ENCODE peak calls at places on chromosomes 16 and 17, in ten cellular contexts. V, T, C, Y, I, U, S, P, W and Q are unnamed samples.

GRCh38 chr16:81365731-81366130 is 51.0 kb downstream of the GAN start:
- DNase-seq in V (no peak), T (no peak), C (no peak), Y (no peak), I (no peak), U (no peak), S (no peak), P (no peak), W (no peak), Q (no peak)

GRCh38 chr16:87602821-87603683 is 744 bp downstream of the JPH3 start:
- DNase-seq in V (no peak), T (no peak), C (no peak), Y (peak), I (no peak), U (no peak), S (no peak), P (no peak), W (peak), Q (no peak)

GRCh38 chr17:64662774-64663367 is 764 bp upstream of the SMURF2 start:
- DNase-seq in V (no peak), T (no peak), C (no peak), Y (no peak), I (no peak), U (no peak), S (no peak), P (no peak), W (no peak), Q (no peak)

GRCh38 chr16:6016530-6017184 is 919.1 kb upstream of the EEF2KMT start:
- DNase-seq in V (no peak), T (peak), C (peak), Y (peak), I (no peak), U (no peak), S (no peak), P (no peak), W (peak), Q (peak)

GRCh38 chr16:53809088-53809951 is 105.4 kb downstream of the FTO start:
- DNase-seq in V (no peak), T (peak), C (peak), Y (peak), I (no peak), U (no peak), S (no peak), P (no peak), W (no peak), Q (no peak)

GRCh38 chr16:71216714-71217113 is 13.8 kb downstream of the HYDIN start:
- DNase-seq in V (no peak), T (no peak), C (no peak), Y (no peak), I (no peak), U (no peak), S (no peak), P (no peak), W (peak), Q (no peak)

GRCh38 chr16:27226476-27226875 is 23.1 kb downstream of the KDM8 start:
- DNase-seq in V (no peak), T (no peak), C (no peak), Y (no peak), I (no peak), U (no peak), S (no peak), P (no peak), W (no peak), Q (no peak)

GRCh38 chr17:39921323-39921722 is 2.9 kb upstream of the GSDMB start:
- DNase-seq in V (no peak), T (no peak), C (no peak), Y (no peak), I (no peak), U (no peak), S (no peak), P (no peak), W (no peak), Q (peak)

GRCh38 chr17:34319087-34319486 is at the start of gene CCL8:
- DNase-seq in V (no peak), T (no peak), C (no peak), Y (no peak), I (no peak), U (no peak), S (peak), P (no peak), W (no peak), Q (no peak)

GRCh38 chr16:64711596-64711995 is 410.3 kb downstream of the CDH11 start:
- DNase-seq in V (no peak), T (no peak), C (no peak), Y (no peak), I (no peak), U (no peak), S (no peak), P (no peak), W (no peak), Q (no peak)

GRCh38 chr16:54237-54581 is 581 bp downstream of the SNRNP25 start:
- DNase-seq in V (no peak), T (no peak), C (no peak), Y (no peak), I (no peak), U (no peak), S (no peak), P (no peak), W (no peak), Q (no peak)

GRCh38 chr16:85141491-85142128 is 29.3 kb upstream of the CIBAR2 start:
- DNase-seq in V (no peak), T (no peak), C (no peak), Y (no peak), I (no peak), U (no peak), S (no peak), P (no peak), W (no peak), Q (no peak)

GRCh38 chr16:72977127-72977526 is 70.8 kb downstream of the ZFHX3 start:
- DNase-seq in V (no peak), T (no peak), C (no peak), Y (no peak), I (no peak), U (no peak), S (no peak), P (no peak), W (no peak), Q (no peak)

GRCh38 chr16:23504076-23504452 is 6.2 kb downstream of the GGA2 start:
- DNase-seq in V (no peak), T (no peak), C (no peak), Y (peak), I (peak), U (no peak), S (no peak), P (no peak), W (no peak), Q (no peak)

GRCh38 chr16:69095179-69095578 is 10.3 kb upstream of the HAS3 start:
- DNase-seq in V (no peak), T (no peak), C (no peak), Y (no peak), I (peak), U (no peak), S (no peak), P (no peak), W (no peak), Q (no peak)

GRCh38 chr17:77423589-77424451 is 283.1 kb downstream of the SEC14L1 start:
- DNase-seq in V (no peak), T (peak), C (no peak), Y (peak), I (peak), U (no peak), S (peak), P (no peak), W (no peak), Q (no peak)

GRCh38 chr17:78933025-78933958 is 8.1 kb upstream of the TIMP2 start:
- DNase-seq in V (peak), T (peak), C (no peak), Y (peak), I (peak), U (no peak), S (no peak), P (no peak), W (peak), Q (peak)

GRCh38 chr17:19546289-19547065 is 12.8 kb downstream of the SLC47A1 start:
- DNase-seq in V (no peak), T (no peak), C (no peak), Y (peak), I (peak), U (no peak), S (peak), P (no peak), W (peak), Q (peak)

GRCh38 chr17:64091116-64091515 is 38.8 kb downstream of the ERN1 start:
- DNase-seq in V (no peak), T (peak), C (no peak), Y (peak), I (no peak), U (no peak), S (no peak), P (no peak), W (no peak), Q (no peak)

GRCh38 chr16:35750157-35750689 is 2290.8 kb downstream of the TP53TG3F start:
- DNase-seq in V (no peak), T (no peak), C (no peak), Y (no peak), I (peak), U (no peak), S (no peak), P (no peak), W (no peak), Q (no peak)

GRCh38 chr16:11100239-11100750 is 155.7 kb downstream of the SOCS1 start:
- DNase-seq in V (peak), T (peak), C (peak), Y (peak), I (no peak), U (no peak), S (peak), P (peak), W (peak), Q (no peak)

GRCh38 chr16:86635926-86636325 is 57.6 kb downstream of the FOXL1 start:
- DNase-seq in V (no peak), T (no peak), C (no peak), Y (no peak), I (no peak), U (no peak), S (no peak), P (no peak), W (no peak), Q (no peak)

GRCh38 chr17:78974635-78975591 is 4.8 kb downstream of the LGALS3BP start:
- DNase-seq in V (no peak), T (peak), C (peak), Y (peak), I (peak), U (no peak), S (peak), P (no peak), W (peak), Q (peak)

GRCh38 chr16:50360779-50361178 is 8.0 kb downstream of the BRD7 start:
- DNase-seq in V (no peak), T (no peak), C (no peak), Y (peak), I (no peak), U (no peak), S (no peak), P (no peak), W (peak), Q (no peak)

GRCh38 chr16:53094013-53094630 is 39.3 kb downstream of the CHD9 start:
- DNase-seq in V (peak), T (no peak), C (peak), Y (no peak), I (peak), U (no peak), S (peak), P (peak), W (no peak), Q (peak)

GRCh38 chr16:764848-765487 is 4.4 kb downstream of the MSLN start:
- DNase-seq in V (no peak), T (no peak), C (no peak), Y (no peak), I (no peak), U (no peak), S (peak), P (no peak), W (no peak), Q (no peak)